ENCODE peak calls at places on chromosomes 4 and X, in six cellular contexts. One of them, this sample, is unnamed.

GRCh38 chr4:105994061-105994460 is 98.8 kb downstream of the NPNT start:
- DNase-seq in fibroblast of mammary gland: no peak
- DNase-seq in gastrocnemius medialis: no peak
- DNase-seq in heart left ventricle: no peak
- DNase-seq in BE2C: peak; percentile 47
- DNase-seq in AG04450: no peak
- DNase-seq in this sample: no peak

GRCh38 chrX:29762006-29762405 is 453.4 kb upstream of the MAGEB2 start:
- DNase-seq in fibroblast of mammary gland: no peak
- DNase-seq in gastrocnemius medialis: no peak
- DNase-seq in heart left ventricle: no peak
- DNase-seq in BE2C: no peak
- DNase-seq in AG04450: no peak
- DNase-seq in this sample: no peak

GRCh38 chr4:167897116-167897515 is 195.2 kb upstream of the ANXA10 start:
- DNase-seq in fibroblast of mammary gland: peak; percentile 41
- DNase-seq in gastrocnemius medialis: no peak
- DNase-seq in heart left ventricle: no peak
- DNase-seq in BE2C: peak; percentile 25
- DNase-seq in AG04450: peak; percentile 30
- DNase-seq in this sample: peak; percentile 12

GRCh38 chr4:163161536-163162205 is 5.0 kb downstream of the NAF1 start:
- DNase-seq in fibroblast of mammary gland: peak; percentile 91
- DNase-seq in gastrocnemius medialis: no peak
- DNase-seq in heart left ventricle: no peak
- DNase-seq in BE2C: no peak
- DNase-seq in AG04450: peak; percentile 76
- DNase-seq in this sample: peak; percentile 12

GRCh38 chr4:16290681-16291420 is 64.6 kb upstream of the TAPT1 start:
- DNase-seq in fibroblast of mammary gland: no peak
- DNase-seq in gastrocnemius medialis: no peak
- DNase-seq in heart left ventricle: no peak
- DNase-seq in BE2C: no peak
- DNase-seq in AG04450: no peak
- DNase-seq in this sample: no peak

GRCh38 chr4:37540486-37540885 is 145.7 kb downstream of the RELL1 start:
- DNase-seq in fibroblast of mammary gland: no peak
- DNase-seq in gastrocnemius medialis: no peak
- DNase-seq in heart left ventricle: no peak
- DNase-seq in BE2C: no peak
- DNase-seq in AG04450: no peak
- DNase-seq in this sample: no peak

GRCh38 chr4:140305053-140305452 is 68.4 kb upstream of the SCOC start:
- DNase-seq in fibroblast of mammary gland: no peak
- DNase-seq in gastrocnemius medialis: no peak
- DNase-seq in heart left ventricle: no peak
- DNase-seq in BE2C: no peak
- DNase-seq in AG04450: no peak
- DNase-seq in this sample: no peak

GRCh38 chr4:94941706-94942105 is 184.0 kb downstream of the BMPR1B start:
- DNase-seq in fibroblast of mammary gland: no peak
- DNase-seq in gastrocnemius medialis: no peak
- DNase-seq in heart left ventricle: no peak
- DNase-seq in BE2C: no peak
- DNase-seq in AG04450: no peak
- DNase-seq in this sample: no peak

GRCh38 chrX:68685722-68686683 is 38.5 kb downstream of the STARD8 start:
- DNase-seq in fibroblast of mammary gland: peak; percentile 85
- DNase-seq in gastrocnemius medialis: no peak
- DNase-seq in heart left ventricle: peak; percentile 54
- DNase-seq in BE2C: peak; percentile 18
- DNase-seq in AG04450: peak; percentile 49
- DNase-seq in this sample: no peak

GRCh38 chr4:88938138-88938537 is 118.8 kb downstream of the FAM13A start:
- DNase-seq in fibroblast of mammary gland: peak; percentile 96
- DNase-seq in gastrocnemius medialis: no peak
- DNase-seq in heart left ventricle: no peak
- DNase-seq in BE2C: no peak
- DNase-seq in AG04450: peak; percentile 84
- DNase-seq in this sample: peak; percentile 69

GRCh38 chrX:16120431-16120830 is 2.9 kb upstream of the GRPR start:
- DNase-seq in fibroblast of mammary gland: no peak
- DNase-seq in gastrocnemius medialis: no peak
- DNase-seq in heart left ventricle: no peak
- DNase-seq in BE2C: no peak
- DNase-seq in AG04450: no peak
- DNase-seq in this sample: no peak

GRCh38 chr4:111681751-111682150 is 463.5 kb upstream of the FAM241A start:
- DNase-seq in fibroblast of mammary gland: no peak
- DNase-seq in gastrocnemius medialis: no peak
- DNase-seq in heart left ventricle: no peak
- DNase-seq in BE2C: no peak
- DNase-seq in AG04450: no peak
- DNase-seq in this sample: no peak

GRCh38 chr4:24003476-24003875 is 113.6 kb upstream of the PPARGC1A start:
- DNase-seq in fibroblast of mammary gland: no peak
- DNase-seq in gastrocnemius medialis: no peak
- DNase-seq in heart left ventricle: no peak
- DNase-seq in BE2C: no peak
- DNase-seq in AG04450: no peak
- DNase-seq in this sample: no peak

GRCh38 chr4:6767341-6767724 is 15.2 kb upstream of the KIAA0232 start:
- DNase-seq in fibroblast of mammary gland: no peak
- DNase-seq in gastrocnemius medialis: no peak
- DNase-seq in heart left ventricle: no peak
- DNase-seq in BE2C: no peak
- DNase-seq in AG04450: no peak
- DNase-seq in this sample: no peak

GRCh38 chr4:32958586-32958985 is 2238.4 kb downstream of the PCDH7 start:
- DNase-seq in fibroblast of mammary gland: no peak
- DNase-seq in gastrocnemius medialis: no peak
- DNase-seq in heart left ventricle: no peak
- DNase-seq in BE2C: no peak
- DNase-seq in AG04450: no peak
- DNase-seq in this sample: no peak

GRCh38 chr4:26206339-26206738 is 114.5 kb upstream of the RBPJ start:
- DNase-seq in fibroblast of mammary gland: peak; percentile 95
- DNase-seq in gastrocnemius medialis: no peak
- DNase-seq in heart left ventricle: peak; percentile 44
- DNase-seq in BE2C: no peak
- DNase-seq in AG04450: peak; percentile 76
- DNase-seq in this sample: peak; percentile 25

GRCh38 chrX:132957211-132958085 is 981 bp downstream of the HS6ST2 start:
- DNase-seq in fibroblast of mammary gland: peak; percentile 9
- DNase-seq in gastrocnemius medialis: no peak
- DNase-seq in heart left ventricle: no peak
- DNase-seq in BE2C: peak; percentile 14
- DNase-seq in AG04450: no peak
- DNase-seq in this sample: no peak

GRCh38 chrX:155819966-155820491 is 61.1 kb upstream of the VAMP7 start:
- DNase-seq in fibroblast of mammary gland: peak; percentile 83
- DNase-seq in gastrocnemius medialis: peak; percentile 51
- DNase-seq in heart left ventricle: peak; percentile 66
- DNase-seq in BE2C: peak; percentile 64
- DNase-seq in AG04450: peak; percentile 66
- DNase-seq in this sample: peak; percentile 38

GRCh38 chrX:150649096-150649870 is 43.9 kb upstream of the MTMR1 start:
- DNase-seq in fibroblast of mammary gland: peak; percentile 74
- DNase-seq in gastrocnemius medialis: no peak
- DNase-seq in heart left ventricle: peak; percentile 17
- DNase-seq in BE2C: peak; percentile 3
- DNase-seq in AG04450: peak; percentile 4
- DNase-seq in this sample: peak; percentile 31

GRCh38 chrX:46545111-46546005 is at the start of gene ZNF674:
- DNase-seq in fibroblast of mammary gland: peak; percentile 91
- DNase-seq in gastrocnemius medialis: peak; percentile 88
- DNase-seq in heart left ventricle: peak; percentile 92
- DNase-seq in BE2C: peak; percentile 92
- DNase-seq in AG04450: peak; percentile 79
- DNase-seq in this sample: peak; percentile 43

GRCh38 chrX:29903365-29903764 is 312.0 kb upstream of the MAGEB2 start:
- DNase-seq in fibroblast of mammary gland: peak; percentile 6
- DNase-seq in gastrocnemius medialis: no peak
- DNase-seq in heart left ventricle: no peak
- DNase-seq in BE2C: no peak
- DNase-seq in AG04450: no peak
- DNase-seq in this sample: no peak

GRCh38 chr4:55512922-55513571 is 33.7 kb downstream of the CLOCK start:
- DNase-seq in fibroblast of mammary gland: peak; percentile 11
- DNase-seq in gastrocnemius medialis: no peak
- DNase-seq in heart left ventricle: no peak
- DNase-seq in BE2C: no peak
- DNase-seq in AG04450: no peak
- DNase-seq in this sample: no peak

GRCh38 chr4:148053298-148054003 is 321.6 kb downstream of the ARHGAP10 start:
- DNase-seq in fibroblast of mammary gland: no peak
- DNase-seq in gastrocnemius medialis: peak; percentile 60
- DNase-seq in heart left ventricle: no peak
- DNase-seq in BE2C: no peak
- DNase-seq in AG04450: no peak
- DNase-seq in this sample: no peak

GRCh38 chr4:140743194-140743931 is 12.8 kb downstream of the TBC1D9 start:
- DNase-seq in fibroblast of mammary gland: peak; percentile 55
- DNase-seq in gastrocnemius medialis: no peak
- DNase-seq in heart left ventricle: no peak
- DNase-seq in BE2C: peak; percentile 18
- DNase-seq in AG04450: no peak
- DNase-seq in this sample: no peak

GRCh38 chr4:149095798-149096197 is 653.6 kb upstream of the NR3C2 start:
- DNase-seq in fibroblast of mammary gland: no peak
- DNase-seq in gastrocnemius medialis: no peak
- DNase-seq in heart left ventricle: no peak
- DNase-seq in BE2C: no peak
- DNase-seq in AG04450: no peak
- DNase-seq in this sample: no peak

DNA sequence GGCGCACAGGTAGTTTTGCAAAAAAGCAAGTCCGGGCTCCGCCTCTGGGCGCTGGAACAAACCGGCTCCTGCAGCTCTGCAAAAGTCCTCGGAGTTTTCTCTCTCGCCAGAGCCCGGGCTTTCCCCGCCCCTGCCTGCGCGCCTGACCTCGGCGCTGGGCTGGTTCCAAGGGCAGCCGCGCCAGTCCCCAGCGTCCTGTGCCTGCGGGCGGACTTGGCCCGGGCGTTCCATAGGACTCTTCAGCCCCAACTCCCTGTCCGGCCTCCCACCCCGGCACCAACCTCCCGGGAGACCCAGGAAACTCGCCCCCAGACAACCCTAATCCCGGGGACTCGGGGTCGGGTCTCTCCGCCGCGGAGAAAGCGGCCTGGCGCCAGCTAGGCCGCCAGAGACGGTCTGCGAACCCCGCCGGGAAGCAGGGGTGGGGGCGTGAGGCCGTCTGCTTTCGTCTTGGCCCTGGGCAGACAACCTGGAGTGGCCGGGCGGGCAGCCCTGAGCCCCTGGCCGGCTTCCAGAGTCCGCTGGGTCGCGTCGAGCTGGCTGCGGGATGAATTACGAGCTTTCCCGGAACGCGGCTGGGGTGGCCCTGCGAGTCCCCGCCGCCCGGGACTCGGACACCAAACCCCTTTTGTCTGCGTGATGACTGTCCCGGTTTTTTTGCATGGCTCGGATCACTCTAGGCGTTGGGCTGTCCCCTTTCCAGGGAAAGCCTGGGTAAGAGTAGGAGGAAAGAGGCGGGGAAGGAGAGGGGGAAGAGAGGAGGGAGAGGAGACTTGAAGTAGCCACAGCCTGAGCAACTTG is 971 bp downstream of the MXRA5 start:
- DNase-seq in fibroblast of mammary gland: peak; percentile 34
- DNase-seq in gastrocnemius medialis: no peak
- DNase-seq in heart left ventricle: peak; percentile 80
- DNase-seq in BE2C: no peak
- DNase-seq in AG04450: no peak
- DNase-seq in this sample: no peak
- H3K4me3 ChIP-seq in fibroblast of mammary gland: peak overlapping the region; percentile 34
- H3K4me3 ChIP-seq in gastrocnemius medialis: peak overlapping the region; percentile 44
- H3K4me3 ChIP-seq in heart left ventricle: peak overlapping the region; percentile 69
- H3K4me3 ChIP-seq in BE2C: no peak overlapping the region
- H3K4me3 ChIP-seq in AG04450: peak overlapping the region; percentile 58
- H3K4me3 ChIP-seq in this sample: peak overlapping the region; percentile 64

DNA sequence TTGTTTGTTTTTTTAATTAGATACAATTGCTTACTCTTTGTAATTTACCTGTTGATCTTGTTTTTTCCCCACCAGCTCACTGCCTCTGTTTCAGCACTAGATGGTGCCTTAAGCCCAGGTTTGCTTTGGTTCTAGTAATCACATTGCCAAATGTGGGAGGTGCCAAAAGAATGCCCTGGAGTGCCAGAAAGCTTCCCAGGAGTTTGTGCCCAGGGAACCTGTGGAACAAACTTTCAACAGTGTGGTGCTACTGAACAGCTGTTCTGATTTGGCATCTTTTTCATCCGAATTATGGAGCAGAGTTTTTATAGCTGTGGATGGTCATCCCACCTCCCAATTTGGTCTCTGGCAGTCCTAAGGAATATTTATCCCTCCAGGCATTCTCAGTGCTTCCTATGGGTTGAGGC is 1000.7 kb downstream of the STIM2 start:
- DNase-seq in fibroblast of mammary gland: peak; percentile 64
- DNase-seq in gastrocnemius medialis: no peak
- DNase-seq in heart left ventricle: peak; percentile 19
- DNase-seq in BE2C: peak; percentile 14
- DNase-seq in AG04450: no peak
- DNase-seq in this sample: no peak
- TF ChIP-seq CTCF in fibroblast of mammary gland: peak; percentile 69
- TF ChIP-seq CTCF in gastrocnemius medialis: no peak
- TF ChIP-seq CTCF in heart left ventricle: peak; percentile 53
- TF ChIP-seq CTCF in BE2C: peak; percentile 48
- TF ChIP-seq CTCF in AG04450: peak; percentile 58
- TF ChIP-seq CTCF in this sample: peak; percentile 49

DNA sequence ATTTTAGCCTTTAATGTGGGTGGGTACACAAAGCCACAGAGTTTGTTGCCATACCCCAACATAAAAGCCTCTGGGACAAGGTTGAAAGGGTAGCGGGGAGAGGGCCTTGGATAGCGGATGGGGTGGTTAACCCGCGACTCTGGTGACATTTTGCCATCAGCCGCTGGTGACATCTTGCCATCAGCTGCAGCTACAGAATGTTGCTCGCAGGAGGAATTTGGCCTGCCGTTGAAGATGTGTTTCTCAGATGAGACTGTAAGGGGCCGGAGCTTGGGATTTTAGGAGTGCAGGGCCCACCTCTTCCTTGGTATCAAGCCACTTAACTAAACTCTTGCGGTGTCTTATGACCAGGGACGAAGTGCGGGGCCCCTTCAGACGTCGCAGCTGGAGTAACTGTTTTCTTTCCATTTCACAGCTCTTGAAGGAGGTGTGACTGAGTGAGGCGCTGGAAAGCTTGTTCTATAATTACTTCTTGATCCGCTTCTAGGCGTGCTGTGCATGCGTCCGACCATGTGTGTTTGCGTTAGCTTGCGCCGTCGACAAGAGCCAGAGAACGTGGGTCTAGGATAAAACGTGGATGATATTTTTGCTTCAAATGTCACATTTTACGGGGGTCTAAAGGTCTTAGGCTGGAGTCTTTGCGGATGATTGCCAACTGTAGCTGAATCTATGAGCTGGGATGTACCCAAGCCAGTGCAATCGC is 795 bp upstream of the RASL11B start:
- DNase-seq in fibroblast of mammary gland: no peak
- DNase-seq in gastrocnemius medialis: no peak
- DNase-seq in heart left ventricle: no peak
- DNase-seq in BE2C: no peak
- DNase-seq in AG04450: no peak
- DNase-seq in this sample: no peak
- H3K4me3 ChIP-seq in fibroblast of mammary gland: peak overlapping the region; percentile 52
- H3K4me3 ChIP-seq in gastrocnemius medialis: peak overlapping the region; percentile 68
- H3K4me3 ChIP-seq in heart left ventricle: peak overlapping the region; percentile 64
- H3K4me3 ChIP-seq in BE2C: peak overlapping the region; percentile 86
- H3K4me3 ChIP-seq in AG04450: peak overlapping the region; percentile 75
- H3K4me3 ChIP-seq in this sample: peak overlapping the region; percentile 54

GRCh38 chrX:112368371-112368770 is 285.8 kb upstream of the TRPC5 start:
- DNase-seq in fibroblast of mammary gland: no peak
- DNase-seq in gastrocnemius medialis: no peak
- DNase-seq in heart left ventricle: no peak
- DNase-seq in BE2C: no peak
- DNase-seq in AG04450: no peak
- DNase-seq in this sample: no peak
- TF ChIP-seq CTCF in fibroblast of mammary gland: peak; percentile 17
- TF ChIP-seq CTCF in gastrocnemius medialis: no peak
- TF ChIP-seq CTCF in heart left ventricle: peak; percentile 16
- TF ChIP-seq CTCF in BE2C: peak; percentile 72
- TF ChIP-seq CTCF in AG04450: peak; percentile 37
- TF ChIP-seq CTCF in this sample: no peak